ENCODE peak calls at places on chromosomes 11 and 22, in nine cellular contexts. One of them, this sample, is unnamed.

GRCh38 chr11:44943696-44944095 is 7.0 kb downstream of the TP53I11 start:
- DNase-seq in GM10248: no peak
- DNase-seq in upper lobe of left lung: no peak
- DNase-seq in lower lobe of right lung: no peak
- DNase-seq in CD4-positive, alpha-beta T cell: no peak
- DNase-seq in kidney: no peak
- DNase-seq in type B pancreatic cell: no peak
- DNase-seq in lower leg skin: no peak
- DNase-seq in GM20000: no peak
- DNase-seq in this sample: no peak

GRCh38 chr11:69630009-69630870 is 10.7 kb upstream of the CCND1 start:
- DNase-seq in GM10248: no peak
- DNase-seq in upper lobe of left lung: no peak
- DNase-seq in lower lobe of right lung: no peak
- DNase-seq in CD4-positive, alpha-beta T cell: no peak
- DNase-seq in kidney: no peak
- DNase-seq in type B pancreatic cell: no peak
- DNase-seq in lower leg skin: no peak
- DNase-seq in GM20000: no peak
- DNase-seq in this sample: no peak

GRCh38 chr11:124538019-124538418 is 5.4 kb downstream of the OR8B12 start:
- DNase-seq in GM10248: no peak
- DNase-seq in upper lobe of left lung: no peak
- DNase-seq in lower lobe of right lung: no peak
- DNase-seq in CD4-positive, alpha-beta T cell: no peak
- DNase-seq in kidney: no peak
- DNase-seq in type B pancreatic cell: no peak
- DNase-seq in lower leg skin: no peak
- DNase-seq in GM20000: no peak
- DNase-seq in this sample: no peak

GRCh38 chr11:113274708-113275582 is 39.4 kb upstream of the TTC12 start:
- DNase-seq in GM10248: no peak
- DNase-seq in upper lobe of left lung: no peak
- DNase-seq in lower lobe of right lung: no peak
- DNase-seq in CD4-positive, alpha-beta T cell: no peak
- DNase-seq in kidney: no peak
- DNase-seq in type B pancreatic cell: no peak
- DNase-seq in lower leg skin: no peak
- DNase-seq in GM20000: no peak
- DNase-seq in this sample: no peak

GRCh38 chr11:108967571-108967970 is 302.7 kb downstream of the DDX10 start:
- DNase-seq in GM10248: no peak
- DNase-seq in upper lobe of left lung: no peak
- DNase-seq in lower lobe of right lung: no peak
- DNase-seq in CD4-positive, alpha-beta T cell: no peak
- DNase-seq in kidney: no peak
- DNase-seq in type B pancreatic cell: no peak
- DNase-seq in lower leg skin: no peak
- DNase-seq in GM20000: no peak
- DNase-seq in this sample: no peak

GRCh38 chr22:26958378-26958777 is 301.0 kb downstream of the MIAT start:
- DNase-seq in GM10248: no peak
- DNase-seq in upper lobe of left lung: no peak
- DNase-seq in lower lobe of right lung: no peak
- DNase-seq in CD4-positive, alpha-beta T cell: no peak
- DNase-seq in kidney: no peak
- DNase-seq in type B pancreatic cell: no peak
- DNase-seq in lower leg skin: no peak
- DNase-seq in GM20000: no peak
- DNase-seq in this sample: no peak

GRCh38 chr11:134452849-134453177 is 40.8 kb upstream of the B3GAT1 start:
- DNase-seq in GM10248: no peak
- DNase-seq in upper lobe of left lung: no peak
- DNase-seq in lower lobe of right lung: no peak
- DNase-seq in CD4-positive, alpha-beta T cell: no peak
- DNase-seq in kidney: no peak
- DNase-seq in type B pancreatic cell: no peak
- DNase-seq in lower leg skin: no peak
- DNase-seq in GM20000: no peak
- DNase-seq in this sample: no peak

GRCh38 chr22:32562916-32563315 is 88.3 kb downstream of the FBXO7 start:
- DNase-seq in GM10248: no peak
- DNase-seq in upper lobe of left lung: no peak
- DNase-seq in lower lobe of right lung: no peak
- DNase-seq in CD4-positive, alpha-beta T cell: no peak
- DNase-seq in kidney: no peak
- DNase-seq in type B pancreatic cell: no peak
- DNase-seq in lower leg skin: no peak
- DNase-seq in GM20000: no peak
- DNase-seq in this sample: no peak

GRCh38 chr11:108733479-108734116 is 68.7 kb downstream of the DDX10 start:
- DNase-seq in GM10248: peak; percentile 40
- DNase-seq in upper lobe of left lung: no peak
- DNase-seq in lower lobe of right lung: no peak
- DNase-seq in CD4-positive, alpha-beta T cell: no peak
- DNase-seq in kidney: no peak
- DNase-seq in type B pancreatic cell: no peak
- DNase-seq in lower leg skin: no peak
- DNase-seq in GM20000: peak; percentile 42
- DNase-seq in this sample: peak; percentile 32

GRCh38 chr22:35615156-35615555 is 2.0 kb downstream of the MB start:
- DNase-seq in GM10248: no peak
- DNase-seq in upper lobe of left lung: no peak
- DNase-seq in lower lobe of right lung: no peak
- DNase-seq in CD4-positive, alpha-beta T cell: no peak
- DNase-seq in kidney: peak; percentile 32
- DNase-seq in type B pancreatic cell: no peak
- DNase-seq in lower leg skin: no peak
- DNase-seq in GM20000: no peak
- DNase-seq in this sample: no peak
- TF ChIP-seq CTCF in GM10248: no peak
- TF ChIP-seq CTCF in upper lobe of left lung: no peak
- TF ChIP-seq CTCF in lower lobe of right lung: no peak
- TF ChIP-seq CTCF in CD4-positive, alpha-beta T cell: no peak
- TF ChIP-seq CTCF in kidney: no peak
- TF ChIP-seq CTCF in type B pancreatic cell: no peak
- TF ChIP-seq CTCF in lower leg skin: no peak
- TF ChIP-seq CTCF in GM20000: no peak
- TF ChIP-seq CTCF in this sample: no peak

GRCh38 chr22:36771376-36772063 is 4.4 kb downstream of the IFT27 start:
- DNase-seq in GM10248: no peak
- DNase-seq in upper lobe of left lung: no peak
- DNase-seq in lower lobe of right lung: no peak
- DNase-seq in CD4-positive, alpha-beta T cell: no peak
- DNase-seq in kidney: no peak
- DNase-seq in type B pancreatic cell: no peak
- DNase-seq in lower leg skin: no peak
- DNase-seq in GM20000: no peak
- DNase-seq in this sample: no peak

GRCh38 chr22:36775966-36776669 is at the start of gene IFT27:
- DNase-seq in GM10248: peak; percentile 100
- DNase-seq in upper lobe of left lung: peak; percentile 99
- DNase-seq in lower lobe of right lung: peak; percentile 98
- DNase-seq in CD4-positive, alpha-beta T cell: peak; percentile 93
- DNase-seq in kidney: peak; percentile 98
- DNase-seq in type B pancreatic cell: peak; percentile 95
- DNase-seq in lower leg skin: peak; percentile 99
- DNase-seq in GM20000: peak; percentile 99
- DNase-seq in this sample: peak; percentile 99

GRCh38 chr22:36775589-36775965 is 342 bp downstream of the IFT27 start:
- DNase-seq in GM10248: peak; percentile 37
- DNase-seq in upper lobe of left lung: peak; percentile 58
- DNase-seq in lower lobe of right lung: peak; percentile 61
- DNase-seq in CD4-positive, alpha-beta T cell: peak; percentile 19
- DNase-seq in kidney: peak; percentile 81
- DNase-seq in type B pancreatic cell: no peak
- DNase-seq in lower leg skin: no peak
- DNase-seq in GM20000: peak; percentile 32
- DNase-seq in this sample: peak; percentile 42

GRCh38 chr22:36772451-36772850 is 3.5 kb downstream of the IFT27 start:
- DNase-seq in GM10248: no peak
- DNase-seq in upper lobe of left lung: no peak
- DNase-seq in lower lobe of right lung: no peak
- DNase-seq in CD4-positive, alpha-beta T cell: no peak
- DNase-seq in kidney: no peak
- DNase-seq in type B pancreatic cell: no peak
- DNase-seq in lower leg skin: no peak
- DNase-seq in GM20000: no peak
- DNase-seq in this sample: no peak

DNA sequence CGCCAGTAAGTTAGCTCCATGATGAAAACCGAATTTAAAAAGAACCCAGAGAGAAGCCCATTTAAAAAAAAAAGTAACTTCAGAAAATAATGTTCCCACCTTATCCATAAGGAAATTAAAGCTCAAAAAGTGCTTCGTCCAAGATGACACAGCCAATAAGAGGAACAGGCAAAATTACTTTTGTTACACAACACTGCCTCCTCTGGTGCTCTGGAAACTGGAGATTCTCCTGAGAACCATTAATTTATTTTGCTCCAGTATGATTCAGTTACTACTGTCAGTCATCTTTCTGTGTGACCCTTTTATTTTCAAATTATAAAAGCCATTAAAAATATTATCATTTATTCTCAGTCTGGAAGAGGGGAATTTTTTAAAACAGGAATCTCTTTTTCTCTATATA is 2.0 kb downstream of the IFT27 start:
- DNase-seq in GM10248: no peak
- DNase-seq in upper lobe of left lung: no peak
- DNase-seq in lower lobe of right lung: no peak
- DNase-seq in CD4-positive, alpha-beta T cell: no peak
- DNase-seq in kidney: no peak
- DNase-seq in type B pancreatic cell: no peak
- DNase-seq in lower leg skin: no peak
- DNase-seq in GM20000: no peak
- DNase-seq in this sample: no peak
- TF ChIP-seq CTCF in GM10248: peak; percentile 38
- TF ChIP-seq CTCF in upper lobe of left lung: peak; percentile 33
- TF ChIP-seq CTCF in lower lobe of right lung: peak; percentile 26
- TF ChIP-seq CTCF in CD4-positive, alpha-beta T cell: no peak
- TF ChIP-seq CTCF in kidney: peak; percentile 16
- TF ChIP-seq CTCF in type B pancreatic cell: peak; percentile 64
- TF ChIP-seq CTCF in lower leg skin: no peak
- TF ChIP-seq CTCF in GM20000: no peak
- TF ChIP-seq CTCF in this sample: peak; percentile 40

DNA sequence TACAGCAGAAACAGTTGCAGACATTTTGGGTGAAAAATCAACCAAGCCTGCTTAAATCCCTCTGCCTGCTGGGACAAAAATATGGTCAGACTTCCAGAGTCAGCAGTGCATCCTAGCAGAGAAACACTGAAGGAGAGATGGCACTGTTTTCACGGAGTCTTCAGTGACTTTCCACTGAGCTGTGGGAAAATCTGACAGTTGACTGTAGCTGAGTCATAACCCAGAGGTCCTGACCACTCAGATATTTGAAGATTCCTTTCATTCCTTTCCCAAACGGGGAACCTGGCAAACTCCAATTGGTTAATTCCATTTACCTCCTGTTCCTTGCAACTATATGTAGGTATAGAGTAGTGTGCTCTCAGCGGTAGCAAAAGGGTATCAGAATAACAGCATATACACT is 20.9 kb upstream of the UPB1 start:
- DNase-seq in GM10248: no peak
- DNase-seq in upper lobe of left lung: no peak
- DNase-seq in lower lobe of right lung: no peak
- DNase-seq in CD4-positive, alpha-beta T cell: no peak
- DNase-seq in kidney: no peak
- DNase-seq in type B pancreatic cell: no peak
- DNase-seq in lower leg skin: no peak
- DNase-seq in GM20000: no peak
- DNase-seq in this sample: no peak
- TF ChIP-seq CTCF in GM10248: no peak
- TF ChIP-seq CTCF in upper lobe of left lung: no peak
- TF ChIP-seq CTCF in lower lobe of right lung: no peak
- TF ChIP-seq CTCF in CD4-positive, alpha-beta T cell: no peak
- TF ChIP-seq CTCF in kidney: no peak
- TF ChIP-seq CTCF in type B pancreatic cell: no peak
- TF ChIP-seq CTCF in lower leg skin: no peak
- TF ChIP-seq CTCF in GM20000: no peak
- TF ChIP-seq CTCF in this sample: no peak

GRCh38 chr11:93622043-93622442 is 39.4 kb upstream of the CEP295 start:
- DNase-seq in GM10248: no peak
- DNase-seq in upper lobe of left lung: no peak
- DNase-seq in lower lobe of right lung: no peak
- DNase-seq in CD4-positive, alpha-beta T cell: no peak
- DNase-seq in kidney: no peak
- DNase-seq in type B pancreatic cell: no peak
- DNase-seq in lower leg skin: no peak
- DNase-seq in GM20000: no peak
- DNase-seq in this sample: no peak
- TF ChIP-seq CTCF in GM10248: peak; percentile 17
- TF ChIP-seq CTCF in upper lobe of left lung: no peak
- TF ChIP-seq CTCF in lower lobe of right lung: no peak
- TF ChIP-seq CTCF in CD4-positive, alpha-beta T cell: no peak
- TF ChIP-seq CTCF in kidney: peak; percentile 33
- TF ChIP-seq CTCF in type B pancreatic cell: no peak
- TF ChIP-seq CTCF in lower leg skin: no peak
- TF ChIP-seq CTCF in GM20000: no peak
- TF ChIP-seq CTCF in this sample: peak; percentile 42

GRCh38 chr11:34165786-34166557 is 60.5 kb downstream of the NAT10 start:
- DNase-seq in GM10248: no peak
- DNase-seq in upper lobe of left lung: no peak
- DNase-seq in lower lobe of right lung: no peak
- DNase-seq in CD4-positive, alpha-beta T cell: no peak
- DNase-seq in kidney: peak; percentile 44
- DNase-seq in type B pancreatic cell: no peak
- DNase-seq in lower leg skin: no peak
- DNase-seq in GM20000: no peak
- DNase-seq in this sample: no peak
- TF ChIP-seq CTCF in GM10248: no peak
- TF ChIP-seq CTCF in upper lobe of left lung: no peak
- TF ChIP-seq CTCF in lower lobe of right lung: no peak
- TF ChIP-seq CTCF in CD4-positive, alpha-beta T cell: no peak
- TF ChIP-seq CTCF in kidney: no peak
- TF ChIP-seq CTCF in type B pancreatic cell: peak; percentile 19
- TF ChIP-seq CTCF in lower leg skin: no peak
- TF ChIP-seq CTCF in GM20000: no peak
- TF ChIP-seq CTCF in this sample: no peak